ENCODE peak calls at places on chromosome 22, in five cellular contexts. N is cardiac fibroblast, C is kidney tubule cell, H is osteocyte, O is NCI-H1092 treated with DMSO at 0.1 percent for 48 hours. G is an unnamed sample.

GRCh38 chr22:35538801-35539321 is 1.8 kb upstream of the RASD2 start:
- DNase-seq in O (no peak), N (no peak), H (no peak), C (peak; percentile 60), G (peak; percentile 64)

GRCh38 chr22:38298312-38299000 is 18.8 kb downstream of the CSNK1E start:
- DNase-seq in H (no peak), N (peak; percentile 94), O (no peak), C (peak; percentile 71), G (peak; percentile 99)

GRCh38 chr22:29394931-29395581 is 6.7 kb upstream of the AP1B1 start:
- DNase-seq in O (peak; percentile 84), C (peak; percentile 76), H (no peak), N (peak; percentile 82), G (peak; percentile 74)

GRCh38 chr22:45932066-45932465 is 44.9 kb downstream of the WNT7B start:
- DNase-seq in C (no peak), O (no peak), H (no peak), N (no peak), G (no peak)

GRCh38 chr22:19448076-19448607 is 631 bp upstream of the C22orf39 start:
- DNase-seq in H (no peak), C (peak; percentile 49), O (peak; percentile 88), N (peak; percentile 77), G (peak; percentile 20)

GRCh38 chr22:37607912-37608476 is 640 bp upstream of the GGA1 start:
- DNase-seq in C (no peak), O (peak; percentile 93), H (no peak), N (no peak), G (no peak)

GRCh38 chr22:27153386-27153785 is 496.0 kb downstream of the MIAT start:
- DNase-seq in O (no peak), C (no peak), H (no peak), N (no peak), G (no peak)

GRCh38 chr22:46262449-46263207 is 515 bp downstream of the PKDREJ start:
- DNase-seq in N (peak; percentile 54), C (peak; percentile 20), O (no peak), H (no peak), G (no peak)

GRCh38 chr22:25759825-25760231 is 17.8 kb downstream of the MYO18B start:
- DNase-seq in N (peak; percentile 96), H (no peak), O (no peak), C (peak; percentile 97), G (peak; percentile 4)